ENCODE peak calls at places on chromosomes 16 and 17, in seven cellular contexts. U is neural progenitor cell, A is SK-N-SH, X is HepG2, Y is IMR-90, Q is PC-3, K is endothelial cell of umbilical vein. C is an unnamed sample. For H4K20me1, the result is how much of the 10 kb centered on the place peaks cover.

GRCh38 chr17:72030067-72030899 is 90.5 kb upstream of the SOX9 start:
- DNase-seq in U (peak), A (no peak), X (peak), Y (peak), Q (peak), K (no peak), C (no peak)

GRCh38 chr16:15856901-15857778 is at the start of gene MYH11:
- DNase-seq in U (peak), A (peak), X (no peak), Y (no peak), Q (no peak), K (no peak), C (no peak)

GRCh38 chr17:27290916-27291598 is 2.9 kb upstream of the WSB1 start:
- DNase-seq in U (no peak), A (no peak), X (peak), Y (no peak), Q (peak), K (no peak), C (no peak)

GRCh38 chr16:84618428-84619102 is 687 bp upstream of the COTL1 start:
- DNase-seq in U (peak), A (peak), X (peak), Y (peak), Q (peak), K (peak), C (peak)

GRCh38 chr17:55427587-55427882 is 5.9 kb upstream of the MMD start:
- DNase-seq in U (no peak), A (no peak), X (no peak), Y (no peak), Q (no peak), K (no peak), C (no peak)

GRCh38 chr16:84614075-84614474 is 3.8 kb downstream of the COTL1 start:
- DNase-seq in U (no peak), A (no peak), X (no peak), Y (peak), Q (no peak), K (no peak), C (no peak)

GRCh38 chr17:78268191-78268874 is 36.9 kb downstream of the TMEM235 start:
- DNase-seq in U (no peak), A (peak), X (no peak), Y (no peak), Q (no peak), K (no peak), C (no peak)

GRCh38 chr16:88854306-88855111 is 2.2 kb downstream of the GALNS start:
- DNase-seq in U (no peak), A (no peak), X (no peak), Y (no peak), Q (no peak), K (no peak), C (no peak)

GRCh38 chr17:66355510-66355909 is 53.1 kb downstream of the PRKCA start:
- DNase-seq in U (no peak), A (no peak), X (no peak), Y (peak), Q (peak), K (peak), C (no peak)
- H4K20me1 ChIP-seq in U (under half), A (half or more), X (under half), Y (under half), Q (under half), K (under half), C (under half)

GRCh38 chr16:67407176-67407787 is 9.0 kb downstream of the ZDHHC1 start:
- DNase-seq in U (no peak), A (peak), X (no peak), Y (peak), Q (no peak), K (no peak), C (no peak)
- H3K9ac ChIP-seq in U (no peak), A (peak), X (no peak), Y (no peak), Q (no peak), K (peak), C (peak)

DNA sequence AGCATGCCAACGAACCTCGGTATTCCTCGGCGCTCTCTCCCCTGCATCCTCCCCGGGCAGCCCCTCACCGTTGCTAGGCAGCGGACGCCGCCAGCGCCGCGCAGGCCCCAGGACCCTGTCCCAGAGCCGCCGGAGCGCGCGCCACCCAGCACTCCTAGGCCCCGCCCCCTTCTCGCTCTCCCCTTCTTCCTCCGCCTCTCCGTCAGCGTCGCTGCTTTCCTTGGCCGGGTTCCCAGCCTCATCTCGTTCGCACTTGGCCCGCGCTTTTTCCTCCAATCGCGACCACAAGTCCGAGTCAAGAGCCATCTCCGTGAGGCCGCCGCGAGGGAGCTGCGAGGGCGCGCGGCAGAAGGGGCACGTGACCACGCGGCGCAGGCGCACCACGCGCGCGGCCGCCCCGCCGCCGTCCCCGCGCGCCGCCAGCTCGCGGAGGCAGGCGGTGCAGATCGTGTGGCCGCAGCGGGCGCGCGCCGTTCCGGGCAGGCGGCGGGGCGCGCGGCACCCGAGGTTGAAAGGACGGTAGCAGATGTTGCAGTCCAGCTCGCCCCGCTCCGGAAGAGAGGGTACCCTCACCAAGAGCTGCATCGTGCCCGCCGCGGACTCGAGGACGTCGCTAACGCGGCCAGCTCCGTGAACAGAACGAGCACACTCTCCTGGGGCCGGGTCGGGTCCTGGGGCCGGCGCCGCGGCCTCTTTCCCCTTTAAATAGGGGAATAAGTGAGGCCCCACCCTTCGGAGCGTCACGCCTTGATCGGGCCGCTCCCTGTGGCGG is at the start of gene RNF227:
- DNase-seq in U (peak), A (peak), X (peak), Y (peak), Q (peak), K (peak), C (no peak)
- TF ChIP-seq CTCF in U (no peak), A (no peak), X (no peak), Y (no peak), Q (no peak), K (no peak), C (no peak)

GRCh38 chr17:2945299-2945698 is 118.1 kb downstream of the OR1D5 start:
- DNase-seq in U (no peak), A (no peak), X (no peak), Y (no peak), Q (no peak), K (no peak), C (no peak)
- H4K20me1 ChIP-seq in U (under half), A (under half), X (under half), Y (under half), Q (under half), K (under half), C (under half)

GRCh38 chr16:82639263-82639662 is 12.5 kb downstream of the CDH13 start:
- DNase-seq in U (no peak), A (no peak), X (no peak), Y (no peak), Q (no peak), K (no peak), C (no peak)

GRCh38 chr16:82636958-82637357 is 10.2 kb downstream of the CDH13 start:
- DNase-seq in U (no peak), A (no peak), X (no peak), Y (no peak), Q (no peak), K (no peak), C (no peak)

GRCh38 chr16:82636485-82636884 is 9.7 kb downstream of the CDH13 start:
- DNase-seq in U (no peak), A (no peak), X (no peak), Y (no peak), Q (no peak), K (no peak), C (no peak)

GRCh38 chr16:82639666-82640336 is 13.0 kb downstream of the CDH13 start:
- DNase-seq in U (peak), A (peak), X (peak), Y (peak), Q (peak), K (peak), C (no peak)

GRCh38 chr16:82638095-82638798 is 11.5 kb downstream of the CDH13 start:
- DNase-seq in U (no peak), A (no peak), X (no peak), Y (peak), Q (peak), K (peak), C (no peak)
- H3K9ac ChIP-seq in U (no peak), A (peak), X (no peak), Y (peak), Q (no peak), K (peak), C (peak)

DNA sequence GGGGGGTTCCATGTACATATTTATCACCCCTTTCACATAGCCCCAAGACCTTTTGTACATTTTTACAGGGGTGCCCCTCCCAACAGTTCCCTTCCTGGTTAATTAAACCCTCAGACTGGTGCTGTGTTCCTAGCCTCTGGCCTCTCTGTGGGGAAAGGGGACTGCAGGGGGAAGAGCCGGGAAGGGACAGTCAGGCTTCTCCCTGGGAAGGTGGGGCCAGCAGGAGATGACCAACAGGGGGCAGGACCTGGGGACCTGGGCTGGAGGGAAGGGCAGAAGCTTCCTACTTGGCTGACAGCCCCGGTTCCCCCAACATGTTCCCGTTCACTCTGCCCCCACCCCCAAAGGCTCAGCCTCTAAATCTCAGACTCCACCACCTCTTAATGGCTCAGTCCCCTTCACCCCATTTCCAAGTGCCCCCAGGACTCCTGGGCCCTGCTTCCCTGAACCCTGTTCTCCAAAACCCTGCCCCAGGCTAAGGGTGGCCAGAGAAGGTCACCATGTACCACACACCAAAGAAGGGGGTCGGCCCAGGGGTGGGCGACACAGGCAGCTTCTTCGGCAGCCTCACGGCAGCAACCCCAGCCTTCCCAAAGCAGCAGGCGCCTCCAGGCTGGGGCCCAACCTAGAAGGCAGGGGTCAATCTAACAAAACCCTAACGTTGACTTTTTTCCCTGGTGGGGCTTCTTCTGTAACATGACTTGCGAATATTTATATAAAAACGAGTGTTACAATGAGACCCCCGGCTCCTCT is 12.0 kb downstream of the FBRS start:
- DNase-seq in U (no peak), A (no peak), X (no peak), Y (no peak), Q (no peak), K (no peak), C (no peak)
- TF ChIP-seq CTCF in U (no peak), A (no peak), X (peak), Y (no peak), Q (no peak), K (no peak), C (no peak)

DNA sequence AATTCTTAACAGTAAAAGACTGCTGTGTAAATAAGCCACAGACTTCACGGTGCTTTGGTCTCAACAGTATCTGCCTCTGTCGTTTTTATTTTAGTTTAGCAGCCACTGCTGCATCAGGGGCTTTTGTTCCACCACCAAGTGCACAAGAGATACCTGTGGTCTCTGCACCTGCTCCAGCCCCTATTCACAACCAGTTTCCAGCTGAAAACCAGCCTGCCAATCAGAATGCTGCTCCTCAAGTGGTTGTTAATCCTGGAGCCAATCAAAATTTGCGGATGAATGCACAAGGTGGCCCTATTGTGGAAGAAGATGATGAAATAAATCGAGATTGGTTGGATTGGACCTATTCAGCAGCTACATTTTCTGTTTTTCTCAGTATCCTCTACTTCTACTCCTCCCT is 7.9 kb downstream of the HERPUD1 start:
- DNase-seq in U (no peak), A (no peak), X (no peak), Y (no peak), Q (no peak), K (no peak), C (no peak)
- H4K20me1 ChIP-seq in U (under half), A (half or more), X (half or more), Y (half or more), Q (under half), K (under half), C (under half)

GRCh38 chr17:38511126-38512108 is 83.2 kb downstream of the ARHGAP23 start:
- DNase-seq in U (no peak), A (no peak), X (no peak), Y (peak), Q (no peak), K (no peak), C (no peak)
- H3K9ac ChIP-seq in U (no peak), A (no peak), X (no peak), Y (no peak), Q (no peak), K (no peak), C (no peak)

C was measured in keratinocyte.